ENCODE peak calls at places on chromosomes 12 and 14, in eight cellular contexts. One of them, this sample, is unnamed.

GRCh38 chr12:132208153-132208823 is 64.0 kb downstream of the NOC4L start:
- DNase-seq in lower lobe of right lung: no peak
- DNase-seq in GM10248: no peak
- DNase-seq in Calu3: no peak
- DNase-seq in pancreas: no peak
- DNase-seq in omental fat pad: no peak
- DNase-seq in ovary: no peak
- DNase-seq in HFFc6: no peak
- DNase-seq in this sample: no peak

GRCh38 chr12:71671311-71671710 is 7.2 kb downstream of the THAP2 start:
- DNase-seq in lower lobe of right lung: no peak
- DNase-seq in pancreas: no peak
- DNase-seq in omental fat pad: no peak
- DNase-seq in GM10248: no peak
- DNase-seq in ovary: no peak
- DNase-seq in Calu3: no peak
- DNase-seq in HFFc6: no peak
- DNase-seq in this sample: no peak

GRCh38 chr12:65876898-65877721 is 52.8 kb downstream of the HMGA2 start:
- DNase-seq in Calu3: peak
- DNase-seq in omental fat pad: no peak
- DNase-seq in GM10248: no peak
- DNase-seq in lower lobe of right lung: no peak
- DNase-seq in HFFc6: no peak
- DNase-seq in ovary: no peak
- DNase-seq in pancreas: peak
- DNase-seq in this sample: no peak

GRCh38 chr14:96362071-96362964 is 823 bp downstream of the ATG2B start:
- DNase-seq in pancreas: peak
- DNase-seq in lower lobe of right lung: no peak
- DNase-seq in ovary: peak
- DNase-seq in omental fat pad: no peak
- DNase-seq in Calu3: peak
- DNase-seq in GM10248: peak
- DNase-seq in HFFc6: peak
- DNase-seq in this sample: peak

GRCh38 chr12:44874981-44875416 is 1.1 kb downstream of the NELL2 start:
- DNase-seq in GM10248: peak
- DNase-seq in pancreas: no peak
- DNase-seq in lower lobe of right lung: no peak
- DNase-seq in Calu3: no peak
- DNase-seq in ovary: no peak
- DNase-seq in HFFc6: no peak
- DNase-seq in omental fat pad: no peak
- DNase-seq in this sample: peak

GRCh38 chr12:76024942-76025600 is 6.5 kb downstream of the PHLDA1 start:
- DNase-seq in GM10248: no peak
- DNase-seq in pancreas: no peak
- DNase-seq in omental fat pad: no peak
- DNase-seq in ovary: no peak
- DNase-seq in HFFc6: peak
- DNase-seq in Calu3: no peak
- DNase-seq in lower lobe of right lung: no peak
- DNase-seq in this sample: no peak

GRCh38 chr12:109334887-109335286 is 12.8 kb upstream of the MYO1H start:
- DNase-seq in lower lobe of right lung: no peak
- DNase-seq in HFFc6: no peak
- DNase-seq in omental fat pad: no peak
- DNase-seq in Calu3: no peak
- DNase-seq in pancreas: no peak
- DNase-seq in GM10248: no peak
- DNase-seq in ovary: no peak
- DNase-seq in this sample: no peak

GRCh38 chr12:118328486-118329340 is 44.0 kb downstream of the TAOK3 start:
- DNase-seq in GM10248: no peak
- DNase-seq in pancreas: no peak
- DNase-seq in omental fat pad: no peak
- DNase-seq in ovary: no peak
- DNase-seq in lower lobe of right lung: no peak
- DNase-seq in HFFc6: no peak
- DNase-seq in Calu3: no peak
- DNase-seq in this sample: no peak

GRCh38 chr12:113097716-113098427 is 37.7 kb downstream of the RASAL1 start:
- DNase-seq in ovary: no peak
- DNase-seq in GM10248: no peak
- DNase-seq in omental fat pad: no peak
- DNase-seq in Calu3: no peak
- DNase-seq in HFFc6: no peak
- DNase-seq in pancreas: peak
- DNase-seq in lower lobe of right lung: no peak
- DNase-seq in this sample: no peak

GRCh38 chr12:75750950-75751349 is 239.5 kb upstream of the KRR1 start:
- DNase-seq in lower lobe of right lung: no peak
- DNase-seq in Calu3: no peak
- DNase-seq in ovary: no peak
- DNase-seq in GM10248: no peak
- DNase-seq in omental fat pad: no peak
- DNase-seq in HFFc6: peak
- DNase-seq in pancreas: no peak
- DNase-seq in this sample: no peak

GRCh38 chr12:94195483-94195882 is 47.1 kb downstream of the PLXNC1 start:
- DNase-seq in Calu3: no peak
- DNase-seq in ovary: no peak
- DNase-seq in HFFc6: no peak
- DNase-seq in omental fat pad: no peak
- DNase-seq in GM10248: no peak
- DNase-seq in pancreas: no peak
- DNase-seq in lower lobe of right lung: no peak
- DNase-seq in this sample: no peak

GRCh38 chr12:76866146-76866545 is 12.7 kb downstream of the CSRP2 start:
- DNase-seq in Calu3: no peak
- DNase-seq in pancreas: no peak
- DNase-seq in omental fat pad: no peak
- DNase-seq in GM10248: no peak
- DNase-seq in lower lobe of right lung: no peak
- DNase-seq in ovary: no peak
- DNase-seq in HFFc6: no peak
- DNase-seq in this sample: no peak

GRCh38 chr14:73726025-73726961 is 12.1 kb upstream of the PNMA1 start:
- DNase-seq in GM10248: no peak
- DNase-seq in pancreas: no peak
- DNase-seq in omental fat pad: no peak
- DNase-seq in Calu3: no peak
- DNase-seq in ovary: no peak
- DNase-seq in HFFc6: no peak
- DNase-seq in lower lobe of right lung: no peak
- DNase-seq in this sample: no peak

GRCh38 chr12:53561590-53561953 is 54.3 kb upstream of the NPFF start:
- DNase-seq in omental fat pad: no peak
- DNase-seq in GM10248: no peak
- DNase-seq in pancreas: no peak
- DNase-seq in ovary: no peak
- DNase-seq in HFFc6: peak
- DNase-seq in lower lobe of right lung: no peak
- DNase-seq in Calu3: peak
- DNase-seq in this sample: no peak

GRCh38 chr14:50001999-50002925 is 109.4 kb downstream of the ARF6 start:
- DNase-seq in GM10248: peak
- DNase-seq in pancreas: no peak
- DNase-seq in ovary: no peak
- DNase-seq in lower lobe of right lung: peak
- DNase-seq in HFFc6: no peak
- DNase-seq in omental fat pad: no peak
- DNase-seq in Calu3: no peak
- DNase-seq in this sample: peak

GRCh38 chr12:9798008-9798619 is 29.2 kb upstream of the KLRF1 start:
- DNase-seq in omental fat pad: no peak
- DNase-seq in Calu3: peak
- DNase-seq in ovary: no peak
- DNase-seq in HFFc6: peak
- DNase-seq in GM10248: peak
- DNase-seq in pancreas: peak
- DNase-seq in lower lobe of right lung: no peak
- DNase-seq in this sample: peak

GRCh38 chr12:52171950-52172512 is 19.8 kb downstream of the KRT80 start:
- DNase-seq in lower lobe of right lung: peak
- DNase-seq in ovary: no peak
- DNase-seq in HFFc6: peak
- DNase-seq in omental fat pad: no peak
- DNase-seq in Calu3: peak
- DNase-seq in GM10248: no peak
- DNase-seq in pancreas: peak
- DNase-seq in this sample: no peak

GRCh38 chr14:53924754-53925153 is 31.9 kb downstream of the BMP4 start:
- DNase-seq in Calu3: no peak
- DNase-seq in GM10248: no peak
- DNase-seq in omental fat pad: no peak
- DNase-seq in ovary: no peak
- DNase-seq in lower lobe of right lung: no peak
- DNase-seq in pancreas: no peak
- DNase-seq in HFFc6: peak
- DNase-seq in this sample: no peak

GRCh38 chr12:26226629-26227375 is 31.4 kb downstream of the SSPN start:
- DNase-seq in Calu3: peak
- DNase-seq in lower lobe of right lung: no peak
- DNase-seq in ovary: peak
- DNase-seq in omental fat pad: no peak
- DNase-seq in pancreas: peak
- DNase-seq in HFFc6: peak
- DNase-seq in GM10248: no peak
- DNase-seq in this sample: no peak

GRCh38 chr14:70036665-70037064 is 152.1 kb downstream of the SLC8A3 start:
- DNase-seq in ovary: no peak
- DNase-seq in lower lobe of right lung: no peak
- DNase-seq in HFFc6: no peak
- DNase-seq in pancreas: no peak
- DNase-seq in Calu3: no peak
- DNase-seq in omental fat pad: no peak
- DNase-seq in GM10248: no peak
- DNase-seq in this sample: no peak

GRCh38 chr14:61543946-61544345 is 151.4 kb upstream of the HIF1A start:
- DNase-seq in pancreas: no peak
- DNase-seq in lower lobe of right lung: no peak
- DNase-seq in ovary: no peak
- DNase-seq in GM10248: no peak
- DNase-seq in Calu3: no peak
- DNase-seq in HFFc6: no peak
- DNase-seq in omental fat pad: no peak
- DNase-seq in this sample: no peak

GRCh38 chr14:54724772-54725325 is 157.9 kb downstream of the SAMD4A start:
- DNase-seq in pancreas: no peak
- DNase-seq in omental fat pad: no peak
- DNase-seq in ovary: no peak
- DNase-seq in GM10248: no peak
- DNase-seq in HFFc6: no peak
- DNase-seq in Calu3: no peak
- DNase-seq in lower lobe of right lung: no peak
- DNase-seq in this sample: no peak

GRCh38 chr14:101026341-101026740 is 122.8 kb upstream of the RTL1 start:
- DNase-seq in GM10248: no peak
- DNase-seq in Calu3: no peak
- DNase-seq in ovary: no peak
- DNase-seq in HFFc6: no peak
- DNase-seq in omental fat pad: no peak
- DNase-seq in pancreas: no peak
- DNase-seq in lower lobe of right lung: no peak
- DNase-seq in this sample: no peak

DNA sequence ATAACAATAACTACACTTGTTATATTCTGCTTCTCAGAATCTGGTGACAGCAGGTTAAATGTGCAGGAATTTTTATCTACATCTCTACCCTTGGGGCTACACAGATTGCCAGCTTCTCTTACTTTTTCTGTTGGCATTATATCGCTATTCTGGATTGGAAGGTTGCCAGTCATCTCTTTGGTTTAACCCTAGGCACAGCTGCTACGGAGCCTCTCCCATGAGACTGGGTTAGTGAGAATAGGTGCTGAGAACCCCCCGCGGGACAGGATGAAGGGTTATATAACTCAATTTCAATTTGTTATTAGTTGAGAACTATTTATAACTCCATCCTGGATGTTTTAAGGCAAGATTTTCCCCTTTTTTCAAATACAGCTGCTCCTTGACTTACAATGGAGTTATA is 73.1 kb downstream of the ACADS start:
- DNase-seq in GM10248: no peak
- DNase-seq in Calu3: no peak
- DNase-seq in omental fat pad: no peak
- DNase-seq in pancreas: no peak
- DNase-seq in ovary: no peak
- DNase-seq in lower lobe of right lung: no peak
- DNase-seq in HFFc6: no peak
- DNase-seq in this sample: no peak
- TF ChIP-seq CTCF in GM10248: no peak
- TF ChIP-seq CTCF in Calu3: no peak
- TF ChIP-seq CTCF in omental fat pad: no peak
- TF ChIP-seq CTCF in pancreas: no peak
- TF ChIP-seq CTCF in ovary: no peak
- TF ChIP-seq CTCF in lower lobe of right lung: no peak
- TF ChIP-seq CTCF in HFFc6: no peak
- TF ChIP-seq CTCF in this sample: no peak

DNA sequence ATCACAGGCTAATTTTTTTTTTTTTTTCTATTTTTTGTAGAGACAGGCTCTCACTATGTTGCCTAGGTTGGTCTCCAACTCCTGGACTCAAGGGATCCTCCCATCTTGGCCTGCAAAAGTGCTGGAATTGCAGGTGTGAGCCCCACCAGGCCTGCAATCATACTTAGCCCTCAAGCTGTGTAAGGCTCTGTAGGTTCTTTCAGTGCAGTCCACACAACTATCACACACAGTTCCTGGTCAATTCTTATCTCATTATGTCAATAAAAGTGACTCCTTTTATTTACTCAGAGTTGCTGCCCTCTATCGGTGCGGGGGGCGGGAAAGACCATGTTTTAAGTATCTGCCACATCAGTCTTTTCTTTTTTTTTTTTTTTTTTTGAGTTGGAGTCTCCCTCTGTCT is 29.0 kb downstream of the SLC2A3 start:
- DNase-seq in omental fat pad: no peak
- DNase-seq in pancreas: peak
- DNase-seq in Calu3: peak
- DNase-seq in HFFc6: no peak
- DNase-seq in lower lobe of right lung: no peak
- DNase-seq in GM10248: peak
- DNase-seq in ovary: no peak
- DNase-seq in this sample: peak
- TF ChIP-seq CTCF in omental fat pad: no peak
- TF ChIP-seq CTCF in pancreas: no peak
- TF ChIP-seq CTCF in Calu3: peak
- TF ChIP-seq CTCF in HFFc6: peak
- TF ChIP-seq CTCF in lower lobe of right lung: peak
- TF ChIP-seq CTCF in GM10248: peak
- TF ChIP-seq CTCF in ovary: no peak
- TF ChIP-seq CTCF in this sample: no peak

GRCh38 chr14:97713023-97713422 is 915.8 kb downstream of the VRK1 start:
- DNase-seq in omental fat pad: no peak
- DNase-seq in ovary: no peak
- DNase-seq in lower lobe of right lung: no peak
- DNase-seq in GM10248: no peak
- DNase-seq in pancreas: no peak
- DNase-seq in HFFc6: no peak
- DNase-seq in Calu3: no peak
- DNase-seq in this sample: no peak
- TF ChIP-seq CTCF in omental fat pad: no peak
- TF ChIP-seq CTCF in ovary: no peak
- TF ChIP-seq CTCF in lower lobe of right lung: no peak
- TF ChIP-seq CTCF in GM10248: no peak
- TF ChIP-seq CTCF in pancreas: no peak
- TF ChIP-seq CTCF in HFFc6: no peak
- TF ChIP-seq CTCF in Calu3: no peak
- TF ChIP-seq CTCF in this sample: no peak

GRCh38 chr12:33222357-33222756 is 217.3 kb downstream of the SYT10 start:
- DNase-seq in omental fat pad: no peak
- DNase-seq in Calu3: no peak
- DNase-seq in lower lobe of right lung: no peak
- DNase-seq in ovary: no peak
- DNase-seq in HFFc6: no peak
- DNase-seq in GM10248: no peak
- DNase-seq in pancreas: no peak
- DNase-seq in this sample: no peak
- TF ChIP-seq CTCF in omental fat pad: no peak
- TF ChIP-seq CTCF in Calu3: no peak
- TF ChIP-seq CTCF in lower lobe of right lung: no peak
- TF ChIP-seq CTCF in ovary: no peak
- TF ChIP-seq CTCF in HFFc6: no peak
- TF ChIP-seq CTCF in GM10248: no peak
- TF ChIP-seq CTCF in pancreas: no peak
- TF ChIP-seq CTCF in this sample: no peak